ENCODE peak calls at places on chromosomes 11 and 22, in six cellular contexts. I is fibroblast of lung, P is GM06990, D is epithelial cell of esophagus, A is AG04450, B is tibial nerve. C is an unnamed sample.

GRCh38 chr11:45154276-45154675 is 7.8 kb downstream of the PRDM11 start:
- DNase-seq in I (no peak), P (no peak), D (no peak), A (no peak), B (no peak), C (no peak)

GRCh38 chr11:67054851-67055523 is 1.7 kb upstream of the RHOD start:
- DNase-seq in I (peak), P (no peak), D (peak), A (no peak), B (no peak), C (peak)

GRCh38 chr11:64654958-64655541 is 64.0 kb downstream of the SLC22A12 start:
- DNase-seq in I (no peak), P (no peak), D (no peak), A (no peak), B (no peak), C (no peak)

GRCh38 chr11:16902182-16902581 is 112.0 kb downstream of the PLEKHA7 start:
- DNase-seq in I (peak), P (peak), D (peak), A (no peak), B (no peak), C (peak)

GRCh38 chr22:43789452-43789851 is 22.7 kb downstream of the EFCAB6 start:
- DNase-seq in I (peak), P (no peak), D (peak), A (peak), B (no peak), C (no peak)

GRCh38 chr11:44709281-44709562 is 17.5 kb upstream of the TSPAN18 start:
- DNase-seq in I (no peak), P (no peak), D (no peak), A (no peak), B (no peak), C (no peak)

GRCh38 chr11:8229299-8230177 is 34.1 kb downstream of the LMO1 start:
- DNase-seq in I (peak), P (no peak), D (peak), A (no peak), B (no peak), C (no peak)

GRCh38 chr11:18390088-18390487 is 4.3 kb upstream of the LDHA start:
- DNase-seq in I (no peak), P (no peak), D (no peak), A (no peak), B (no peak), C (no peak)

GRCh38 chr22:35915477-35916013 is 113.1 kb downstream of the RBFOX2 start:
- DNase-seq in I (peak), P (no peak), D (peak), A (no peak), B (no peak), C (no peak)

GRCh38 chr11:2390871-2391662 is 9.5 kb upstream of the TSSC4 start:
- DNase-seq in I (peak), P (no peak), D (peak), A (peak), B (no peak), C (no peak)
- TF ChIP-seq CTCF in I (no peak), P (no peak), D (no peak), A (no peak), B (no peak), C (no peak)

GRCh38 chr22:25076281-25076680 is 123.4 kb upstream of the CRYBB3 start:
- DNase-seq in I (no peak), P (no peak), D (no peak), A (no peak), B (no peak), C (no peak)

GRCh38 chr22:25080855-25081254 is 118.8 kb upstream of the CRYBB3 start:
- DNase-seq in I (no peak), P (no peak), D (no peak), A (no peak), B (no peak), C (no peak)

GRCh38 chr22:25078591-25078990 is 121.1 kb upstream of the CRYBB3 start:
- DNase-seq in I (peak), P (no peak), D (no peak), A (no peak), B (no peak), C (no peak)

GRCh38 chr22:25077056-25077455 is 122.6 kb upstream of the CRYBB3 start:
- DNase-seq in I (no peak), P (no peak), D (no peak), A (no peak), B (no peak), C (no peak)

GRCh38 chr22:25077964-25078363 is 121.7 kb upstream of the CRYBB3 start:
- DNase-seq in I (no peak), P (no peak), D (no peak), A (no peak), B (no peak), C (no peak)
- TF ChIP-seq CTCF in I (no peak), P (no peak), D (no peak), A (no peak), B (no peak), C (no peak)

GRCh38 chr22:27773236-27773550 is 28.4 kb downstream of the MN1 start:
- DNase-seq in I (no peak), P (no peak), D (no peak), A (no peak), B (no peak), C (no peak)
- TF ChIP-seq CTCF in I (no peak), P (no peak), D (no peak), A (no peak), B (no peak), C (no peak)

DNA sequence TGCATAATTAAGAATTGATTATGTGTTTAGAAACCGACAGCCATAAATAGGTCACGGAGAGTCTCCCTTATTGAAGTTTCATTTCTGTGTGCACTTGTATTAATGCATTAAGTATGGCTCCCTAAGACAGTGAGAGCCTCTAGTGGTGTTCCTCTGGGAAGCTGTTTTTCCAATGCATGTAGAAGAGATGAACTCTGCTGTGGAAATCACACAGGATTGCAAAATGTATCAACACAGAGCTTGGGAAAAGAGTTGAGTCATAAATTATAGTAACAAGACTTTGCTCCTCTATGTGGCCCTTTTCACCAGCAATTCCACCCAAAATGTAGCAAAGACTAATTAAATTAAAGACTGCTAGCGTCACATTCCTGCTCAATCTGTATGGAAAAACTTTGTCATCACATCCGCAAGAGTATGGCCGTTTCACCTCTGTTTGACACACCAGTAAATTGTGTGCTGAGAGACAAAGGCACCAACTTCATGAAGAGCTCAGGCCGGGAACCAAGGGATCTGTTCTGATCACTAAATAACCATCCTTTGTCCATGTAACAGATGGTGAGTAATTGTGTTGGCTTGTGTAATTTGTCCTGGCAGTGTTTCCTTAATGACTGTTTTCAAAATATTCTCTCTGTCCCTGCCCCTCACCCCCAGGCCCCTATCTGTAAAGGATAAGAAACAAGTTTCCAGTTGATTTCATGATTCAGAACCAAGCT is 209.2 kb upstream of the SORL1-AS1 start:
- DNase-seq in I (peak), P (no peak), D (peak), A (peak), B (peak), C (no peak)
- TF ChIP-seq CTCF in I (no peak), P (no peak), D (no peak), A (peak), B (no peak), C (no peak)

GRCh38 chr22:27885977-27886842 is 32.8 kb downstream of the PITPNB start:
- DNase-seq in I (peak), P (no peak), D (peak), A (peak), B (peak), C (peak)

GRCh38 chr22:27883656-27884350 is 35.3 kb downstream of the PITPNB start:
- DNase-seq in I (no peak), P (no peak), D (peak), A (no peak), B (no peak), C (no peak)

GRCh38 chr22:27892064-27892463 is 27.0 kb downstream of the PITPNB start:
- DNase-seq in I (no peak), P (no peak), D (no peak), A (no peak), B (no peak), C (no peak)

GRCh38 chr22:27888310-27888709 is 30.7 kb downstream of the PITPNB start:
- DNase-seq in I (no peak), P (no peak), D (no peak), A (no peak), B (no peak), C (no peak)

DNA sequence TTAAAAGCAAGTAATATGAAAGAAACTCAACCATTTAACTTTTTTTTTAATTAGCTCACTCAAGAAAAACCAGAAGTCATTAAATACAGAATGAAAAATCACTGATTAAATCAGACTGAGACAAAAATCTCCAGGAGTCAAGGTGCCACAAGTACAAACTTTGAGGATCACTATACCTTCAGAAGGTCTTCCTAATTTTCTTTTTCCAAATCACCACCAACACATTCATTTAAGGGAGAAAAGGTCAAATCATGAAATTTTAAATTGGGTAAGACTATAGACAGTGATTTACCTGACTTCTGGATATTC is 32.3 kb downstream of the PITPNB start:
- DNase-seq in I (no peak), P (no peak), D (no peak), A (no peak), B (no peak), C (no peak)
- TF ChIP-seq CTCF in I (no peak), P (no peak), D (no peak), A (no peak), B (no peak), C (no peak)

C was measured in GM20000.